ENCODE peak calls at places on chromosome 20, in six cellular contexts. S is A549, J is K562, F is HepG2, W is endothelial cell of umbilical vein, I is H1. B is an unnamed sample.
A peak's percentile ranks its signal among the peaks of the same experiment; 100 is the strongest.

GRCh38 chr20:3330046-3330741 is 77.3 kb downstream of the DNAAF9 start:
- DNase-seq in S (no peak), J (no peak), F (no peak), W (no peak), I (no peak), B (no peak)

GRCh38 chr20:53194310-53194709 is 222.2 kb downstream of the TSHZ2 start:
- DNase-seq in S (no peak), J (no peak), F (no peak), W (no peak), I (no peak), B (no peak)

GRCh38 chr20:35319206-35320197 is 27.3 kb upstream of the FAM83C start:
- DNase-seq in S (peak; percentile 52), J (no peak), F (no peak), W (peak; percentile 48), I (no peak), B (no peak)

GRCh38 chr20:62774076-62774714 is 22.1 kb upstream of the MRGBP start:
- DNase-seq in S (no peak), J (no peak), F (no peak), W (no peak), I (no peak), B (no peak)

GRCh38 chr20:13059398-13060136 is 50.8 kb downstream of the SPTLC3 start:
- DNase-seq in S (no peak), J (no peak), F (no peak), W (no peak), I (no peak), B (peak; percentile 28)

GRCh38 chr20:53527196-53527595 is 66.4 kb downstream of the ZNF217 start:
- DNase-seq in S (no peak), J (no peak), F (no peak), W (no peak), I (no peak), B (no peak)

GRCh38 chr20:44736170-44737021 is 9.3 kb upstream of the KCNK15 start:
- DNase-seq in S (peak; percentile 86), J (peak; percentile 73), F (peak; percentile 96), W (peak; percentile 79), I (peak; percentile 77), B (peak; percentile 65)

GRCh38 chr20:1809121-1809520 is 86.1 kb upstream of the SIRPA start:
- DNase-seq in S (peak; percentile 84), J (no peak), F (peak; percentile 32), W (peak; percentile 28), I (no peak), B (no peak)

GRCh38 chr20:10962937-10963336 is 289.1 kb upstream of the JAG1 start:
- DNase-seq in S (no peak), J (no peak), F (no peak), W (no peak), I (no peak), B (no peak)

GRCh38 chr20:25248501-25249172 is 752 bp downstream of the PYGB start:
- DNase-seq in S (peak; percentile 50), J (peak; percentile 30), F (no peak), W (peak; percentile 49), I (no peak), B (peak; percentile 51)

GRCh38 chr20:63624486-63624885 is 2.4 kb downstream of the GMEB2 start:
- DNase-seq in S (no peak), J (peak; percentile 28), F (peak; percentile 80), W (no peak), I (no peak), B (no peak)

GRCh38 chr20:47878601-47879004 is 93.3 kb upstream of the SULF2 start:
- DNase-seq in S (no peak), J (no peak), F (no peak), W (peak; percentile 89), I (no peak), B (no peak)

GRCh38 chr20:19860742-19861141 is 102.7 kb downstream of the RIN2 start:
- DNase-seq in S (peak; percentile 50), J (no peak), F (no peak), W (no peak), I (no peak), B (no peak)

GRCh38 chr20:2397595-2398145 is 17.0 kb downstream of the TGM6 start:
- DNase-seq in S (no peak), J (no peak), F (no peak), W (no peak), I (no peak), B (peak; percentile 32)

GRCh38 chr20:8408587-8409307 is 276.7 kb downstream of the PLCB1 start:
- DNase-seq in S (no peak), J (no peak), F (no peak), W (no peak), I (no peak), B (no peak)

GRCh38 chr20:36390719-36391415 is 84.7 kb downstream of the DLGAP4 start:
- DNase-seq in S (no peak), J (no peak), F (no peak), W (no peak), I (no peak), B (no peak)

GRCh38 chr20:46043556-46043955 is 14.5 kb downstream of the SLC12A5 start:
- DNase-seq in S (no peak), J (no peak), F (no peak), W (no peak), I (no peak), B (no peak)

GRCh38 chr20:9439806-9440205 is 74.6 kb upstream of the LAMP5 start:
- DNase-seq in S (no peak), J (no peak), F (no peak), W (no peak), I (no peak), B (no peak)

GRCh38 chr20:12466915-12467314 is 541.9 kb upstream of the SPTLC3 start:
- DNase-seq in S (no peak), J (no peak), F (no peak), W (no peak), I (no peak), B (no peak)

GRCh38 chr20:6576721-6577120 is 190.8 kb upstream of the BMP2 start:
- DNase-seq in S (no peak), J (no peak), F (no peak), W (no peak), I (no peak), B (no peak)

GRCh38 chr20:17399303-17399985 is 131.7 kb downstream of the BFSP1 start:
- DNase-seq in S (no peak), J (no peak), F (no peak), W (no peak), I (no peak), B (no peak)

GRCh38 chr20:54368578-54368977 is 106.8 kb upstream of the DOK5 start:
- DNase-seq in S (no peak), J (no peak), F (no peak), W (no peak), I (no peak), B (no peak)

GRCh38 chr20:14235355-14235754 is 102.1 kb downstream of the FLRT3 start:
- DNase-seq in S (no peak), J (no peak), F (no peak), W (no peak), I (no peak), B (no peak)

GRCh38 chr20:10508468-10509251 is 73.6 kb downstream of the SLX4IP start:
- DNase-seq in S (no peak), J (peak; percentile 34), F (no peak), W (no peak), I (no peak), B (no peak)

GRCh38 chr20:63815613-63815862 is 15.5 kb downstream of the ZBTB46 start:
- DNase-seq in S (no peak), J (no peak), F (no peak), W (no peak), I (no peak), B (no peak)

DNA sequence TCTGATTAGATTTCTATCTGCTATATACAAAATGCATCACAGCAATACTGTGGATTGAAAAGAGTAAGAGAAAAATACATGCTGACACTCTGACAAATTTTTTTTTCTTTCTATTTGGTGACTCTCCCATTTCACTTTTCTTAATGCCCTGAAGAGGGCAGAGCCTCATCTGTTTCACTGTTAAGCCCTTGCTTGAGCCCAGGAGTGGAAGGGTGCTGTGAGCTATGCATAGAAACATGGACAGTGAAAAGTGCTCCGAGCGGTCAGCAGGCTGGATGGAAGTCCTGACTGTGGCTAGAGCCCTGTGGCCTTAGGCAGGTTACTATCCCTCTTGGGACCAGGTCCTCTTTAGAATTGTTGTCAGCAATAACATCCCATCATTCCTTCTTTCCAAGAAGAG is 17.4 kb upstream of the CSE1L start:
- DNase-seq in S (peak; percentile 31), J (peak; percentile 45), F (peak; percentile 58), W (no peak), I (no peak), B (no peak)
- TF ChIP-seq JUN in S (no peak), J (no peak), F (no peak), W (no peak), I (no peak), B (no peak)

GRCh38 chr20:23362392-23363256 is 642 bp downstream of the GZF1 start:
- DNase-seq in S (no peak), J (no peak), F (peak; percentile 46), W (no peak), I (no peak), B (peak; percentile 35)
- TF ChIP-seq MAX in S (no peak), J (no peak), F (no peak), W (no peak), I (no peak), B (no peak)

GRCh38 chr20:50969416-50969815 is 10.8 kb downstream of the MOCS3 start:
- DNase-seq in S (no peak), J (no peak), F (no peak), W (no peak), I (no peak), B (no peak)

GRCh38 chr20:50968289-50968688 is 9.7 kb downstream of the MOCS3 start:
- DNase-seq in S (no peak), J (no peak), F (no peak), W (no peak), I (no peak), B (no peak)

GRCh38 chr20:50969912-50970311 is 11.3 kb downstream of the MOCS3 start:
- DNase-seq in S (no peak), J (no peak), F (no peak), W (no peak), I (no peak), B (no peak)

GRCh38 chr20:50967621-50968020 is 9.0 kb downstream of the MOCS3 start:
- DNase-seq in S (no peak), J (no peak), F (no peak), W (no peak), I (no peak), B (no peak)
- TF ChIP-seq JUN in S (no peak), J (no peak), F (no peak), W (no peak), I (no peak), B (no peak)

GRCh38 chr20:31920275-31920855 is 31.5 kb downstream of the PDRG1 start:
- DNase-seq in S (no peak), J (no peak), F (no peak), W (no peak), I (no peak), B (peak; percentile 26)
- TF ChIP-seq MAX in S (no peak), J (no peak), F (no peak), W (no peak), I (peak; percentile 32), B (no peak)

GRCh38 chr20:38706482-38706881 is 17.8 kb upstream of the SLC32A1 start:
- DNase-seq in S (no peak), J (no peak), F (no peak), W (no peak), I (no peak), B (peak; percentile 30)
- TF ChIP-seq JUN in S (no peak), J (no peak), F (no peak), W (no peak), I (no peak), B (no peak)

GRCh38 chr20:56515657-56516381 is 8.7 kb upstream of the FAM209A start:
- DNase-seq in S (no peak), J (peak; percentile 5), F (no peak), W (peak; percentile 20), I (no peak), B (no peak)
- TF ChIP-seq MAX in S (no peak), J (no peak), F (no peak), W (no peak), I (no peak), B (no peak)

GRCh38 chr20:61737346-61737745 is 328.3 kb downstream of the TAF4 start:
- DNase-seq in S (no peak), J (no peak), F (no peak), W (no peak), I (no peak), B (no peak)
- TF ChIP-seq JUN in S (no peak), J (no peak), F (no peak), W (no peak), I (no peak), B (no peak)

B was measured in WTC11.